ENCODE peak calls at places on chromosomes 2 and 18, in four cellular contexts. Q is GM23248, N is transverse colon, F is tibial artery. L is an unnamed sample. For H3K4me1, the result is how much of the 10 kb centered on the place peaks cover.

GRCh38 chr18:34342960-34343359 is 118.2 kb upstream of the NOL4 start:
- DNase-seq in Q (peak), N (no peak), F (no peak), L (no peak)

GRCh38 chr2:239279508-239280295 is 121.1 kb downstream of the HDAC4 start:
- DNase-seq in Q (peak), F (peak), N (peak), L (peak)

GRCh38 chr2:217650716-217651360 is 352.0 kb downstream of the TNS1 start:
- DNase-seq in N (no peak), F (no peak), Q (peak), L (peak)

GRCh38 chr2:164314148-164314547 is 307.1 kb downstream of the GRB14 start:
- DNase-seq in F (no peak), Q (peak), N (no peak), L (no peak)

GRCh38 chr2:148726228-148726627 is 81.7 kb downstream of the EPC2 start:
- DNase-seq in Q (no peak), N (no peak), F (no peak), L (no peak)

GRCh38 chr18:7896164-7896563 is 329.0 kb downstream of the PTPRM start:
- DNase-seq in N (no peak), Q (no peak), F (no peak), L (no peak)

GRCh38 chr18:34834897-34835296 is 124.8 kb downstream of the DTNA start:
- DNase-seq in N (no peak), Q (peak), F (no peak), L (no peak)

GRCh38 chr2:20990446-20990988 is 53.4 kb downstream of the APOB start:
- DNase-seq in Q (no peak), N (no peak), F (no peak), L (no peak)

GRCh38 chr2:120251863-120252206 is 817 bp upstream of the RALB start:
- DNase-seq in F (no peak), Q (no peak), N (no peak), L (no peak)

GRCh38 chr2:191851159-191851558 is 4.3 kb upstream of the CAVIN2 start:
- DNase-seq in N (no peak), F (no peak), Q (no peak), L (no peak)

GRCh38 chr18:54561864-54562263 is 29.2 kb upstream of the DYNAP start:
- DNase-seq in F (no peak), N (no peak), Q (no peak), L (no peak)

GRCh38 chr18:64219511-64219910 is 70.6 kb upstream of the LINC00305 start:
- DNase-seq in Q (no peak), N (no peak), F (no peak), L (no peak)

GRCh38 chr2:120736202-120736954 is 710 bp downstream of the GLI2 start:
- DNase-seq in N (no peak), F (no peak), Q (peak), L (no peak)

GRCh38 chr2:38592951-38593350 is 9.8 kb downstream of the HNRNPLL start:
- DNase-seq in Q (peak), F (no peak), N (no peak), L (no peak)

GRCh38 chr2:39805936-39806608 is 27.0 kb upstream of the THUMPD2 start:
- DNase-seq in N (no peak), F (no peak), Q (peak), L (no peak)

GRCh38 chr18:3472681-3473544 is 22.9 kb downstream of the TGIF1 start:
- DNase-seq in F (no peak), Q (no peak), N (no peak), L (no peak)

GRCh38 chr2:131125195-131125757 is 20.1 kb downstream of the PLEKHB2 start:
- DNase-seq in F (no peak), Q (no peak), N (no peak), L (no peak)

GRCh38 chr18:64410685-64411084 is 261.8 kb upstream of the LINC00305 start:
- DNase-seq in N (no peak), Q (no peak), F (no peak), L (no peak)

GRCh38 chr18:79644006-79644665 is 35.5 kb upstream of the CTDP1 start:
- DNase-seq in Q (peak), N (peak), F (peak), L (peak)

GRCh38 chr18:8980496-8981402 is 121.8 kb upstream of the NDUFV2 start:
- DNase-seq in N (no peak), F (no peak), Q (no peak), L (no peak)

GRCh38 chr2:171957061-171957460 is 34.8 kb downstream of the HAT1 start:
- DNase-seq in F (no peak), Q (peak), N (no peak), L (no peak)

GRCh38 chr2:227853765-227854271 is 17.6 kb upstream of the DAW1 start:
- DNase-seq in F (no peak), N (no peak), Q (peak), L (no peak)

GRCh38 chr18:63180333-63180732 is 139.2 kb downstream of the BCL2 start:
- DNase-seq in N (no peak), Q (no peak), F (no peak), L (no peak)

GRCh38 chr2:151159109-151159690 is 102.5 kb downstream of the RBM43 start:
- DNase-seq in F (no peak), N (no peak), Q (no peak), L (no peak)

GRCh38 chr18:76962851-76963250 is 140.5 kb downstream of the ZNF236 start:
- DNase-seq in F (no peak), Q (no peak), N (no peak), L (no peak)

GRCh38 chr2:239190921-239191885 is 209.6 kb downstream of the HDAC4 start:
- DNase-seq in F (peak), Q (no peak), N (no peak), L (no peak)

GRCh38 chr2:32930436-32930835 is 16.3 kb upstream of the LTBP1 start:
- DNase-seq in Q (no peak), N (no peak), F (no peak), L (no peak)

GRCh38 chr2:6394266-6394665 is 471.4 kb downstream of the CMPK2 start:
- DNase-seq in Q (no peak), F (no peak), N (no peak), L (no peak)

GRCh38 chr2:142112648-142113278 is 18.1 kb downstream of the LRP1B start:
- DNase-seq in F (no peak), N (no peak), Q (peak), L (no peak)

GRCh38 chr18:51196116-51196810 is 1.2 kb downstream of the MEX3C start:
- DNase-seq in Q (peak), N (peak), F (peak), L (peak)

GRCh38 chr2:29254-29653 is 17.1 kb downstream of the FAM110C start:
- DNase-seq in Q (no peak), N (no peak), F (no peak), L (no peak)
- H3K4me1 ChIP-seq in Q (under half), N (under half), F (under half), L (under half)

GRCh38 chr18:24989760-24990547 is 362.0 kb downstream of the ZNF521 start:
- DNase-seq in F (no peak), Q (no peak), N (no peak), L (no peak)

GRCh38 chr18:24990548-24991219 is 361.3 kb downstream of the ZNF521 start:
- DNase-seq in F (no peak), Q (no peak), N (no peak), L (no peak)

GRCh38 chr18:24987271-24987932 is 364.6 kb downstream of the ZNF521 start:
- DNase-seq in N (no peak), Q (peak), F (peak), L (no peak)

GRCh38 chr18:24986611-24987270 is 365.2 kb downstream of the ZNF521 start:
- DNase-seq in N (no peak), Q (peak), F (no peak), L (no peak)

GRCh38 chr18:24987933-24988840 is 363.8 kb downstream of the ZNF521 start:
- DNase-seq in Q (peak), N (no peak), F (peak), L (peak)
- H3K4me1 ChIP-seq in Q (under half), N (under half), F (under half), L (under half)

GRCh38 chr2:101718993-101719571 is 21.6 kb downstream of the MAP4K4 start:
- DNase-seq in Q (peak), F (no peak), N (no peak), L (no peak)

GRCh38 chr2:101714098-101714497 is 16.6 kb downstream of the MAP4K4 start:
- DNase-seq in F (no peak), Q (no peak), N (no peak), L (no peak)

GRCh38 chr2:101720732-101721131 is 23.2 kb downstream of the MAP4K4 start:
- DNase-seq in F (no peak), Q (peak), N (no peak), L (no peak)

GRCh38 chr2:101718479-101718878 is 21.0 kb downstream of the MAP4K4 start:
- DNase-seq in Q (no peak), F (no peak), N (no peak), L (no peak)

GRCh38 chr2:101717041-101717817 is 19.7 kb downstream of the MAP4K4 start:
- DNase-seq in Q (no peak), F (no peak), N (peak), L (no peak)
- H3K4me1 ChIP-seq in Q (under half), F (under half), N (under half), L (under half)

GRCh38 chr2:10285578-10286198 is 17.0 kb upstream of the HPCAL1 start:
- DNase-seq in N (peak), Q (peak), F (peak), L (peak)
- H3K4me1 ChIP-seq in N (under half), Q (under half), F (under half), L (under half)

GRCh38 chr2:159131882-159132281 is 154.6 kb downstream of the WDSUB1 start:
- DNase-seq in F (no peak), Q (peak), N (no peak), L (no peak)

GRCh38 chr2:159131267-159131790 is 155.2 kb downstream of the WDSUB1 start:
- DNase-seq in F (no peak), Q (no peak), N (no peak), L (no peak)

GRCh38 chr2:159134979-159135378 is 151.5 kb downstream of the WDSUB1 start:
- DNase-seq in Q (no peak), F (no peak), N (no peak), L (no peak)

GRCh38 chr2:159136405-159136804 is 150.1 kb downstream of the WDSUB1 start:
- DNase-seq in F (no peak), N (no peak), Q (no peak), L (no peak)

GRCh38 chr2:159133795-159134194 is 152.7 kb downstream of the WDSUB1 start:
- DNase-seq in F (no peak), N (no peak), Q (peak), L (no peak)
- H3K4me1 ChIP-seq in F (under half), N (under half), Q (half or more), L (half or more)

GRCh38 chr2:128377071-128377910 is 58.6 kb upstream of the HS6ST1 start:
- DNase-seq in N (peak), Q (no peak), F (peak), L (peak)

GRCh38 chr2:128375454-128375853 is 56.8 kb upstream of the HS6ST1 start:
- DNase-seq in F (peak), N (no peak), Q (no peak), L (no peak)

GRCh38 chr2:128374711-128375413 is 56.2 kb upstream of the HS6ST1 start:
- DNase-seq in Q (no peak), F (peak), N (no peak), L (no peak)

GRCh38 chr2:128378231-128379020 is 59.8 kb upstream of the HS6ST1 start:
- DNase-seq in Q (no peak), N (peak), F (peak), L (no peak)

DNA sequence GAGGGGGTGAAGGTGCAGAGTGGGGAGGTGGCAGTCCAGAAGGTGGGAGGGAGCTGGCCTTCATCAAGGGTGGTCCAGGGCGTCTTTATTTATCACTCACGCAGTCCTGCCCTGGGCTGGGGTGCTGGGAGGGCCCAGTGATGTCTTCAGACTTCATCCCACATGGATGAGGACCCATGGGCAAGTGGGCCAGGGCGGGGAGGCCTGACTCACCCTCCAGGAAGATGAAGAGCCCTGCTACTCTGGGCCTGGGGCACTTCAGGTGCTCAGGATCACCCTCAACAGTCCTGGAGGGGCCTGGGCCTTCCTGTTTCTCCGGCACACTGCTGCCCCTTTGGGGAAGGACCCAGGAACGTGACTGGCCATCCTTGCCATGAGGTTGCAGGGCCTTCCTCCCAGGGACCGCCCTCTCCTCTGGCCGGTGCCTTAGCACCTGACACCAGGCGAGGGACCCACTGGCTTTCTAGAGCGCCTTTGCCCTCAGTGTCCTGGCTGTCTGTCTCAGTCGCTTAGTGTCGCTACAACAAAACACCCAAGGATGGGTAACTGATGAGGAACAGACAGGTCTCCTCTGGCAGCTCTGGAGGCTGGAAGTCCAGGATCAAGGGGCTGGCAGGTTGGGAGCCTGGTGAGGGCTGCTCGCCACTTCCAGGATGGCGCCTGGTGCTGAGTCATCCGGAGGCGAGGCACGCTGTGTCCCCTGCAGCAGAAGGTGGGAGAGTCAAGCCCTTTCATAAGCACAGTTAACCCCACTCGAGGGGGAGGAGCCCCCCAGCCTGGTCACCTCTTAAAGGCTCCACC is 57.8 kb upstream of the HS6ST1 start:
- DNase-seq in Q (no peak), N (no peak), F (peak), L (no peak)
- H3K4me1 ChIP-seq in Q (under half), N (under half), F (half or more), L (under half)

GRCh38 chr2:134335601-134336000 is 81.7 kb downstream of the MGAT5 start:
- DNase-seq in N (no peak), F (no peak), Q (no peak), L (no peak)

GRCh38 chr2:134336352-134336751 is 82.5 kb downstream of the MGAT5 start:
- DNase-seq in F (no peak), Q (no peak), N (no peak), L (no peak)

GRCh38 chr2:134338180-134338579 is 84.3 kb downstream of the MGAT5 start:
- DNase-seq in F (peak), Q (no peak), N (no peak), L (peak)

GRCh38 chr2:134336936-134337335 is 83.1 kb downstream of the MGAT5 start:
- DNase-seq in N (no peak), F (no peak), Q (no peak), L (no peak)

GRCh38 chr2:134337617-134338016 is 83.7 kb downstream of the MGAT5 start:
- DNase-seq in F (no peak), N (no peak), Q (no peak), L (no peak)
- H3K4me1 ChIP-seq in F (under half), N (under half), Q (under half), L (under half)

GRCh38 chr2:109473616-109474318 is 140.0 kb downstream of the SEPTIN10 start:
- DNase-seq in F (no peak), N (peak), Q (no peak), L (no peak)

GRCh38 chr2:109470121-109470921 is 143.4 kb downstream of the SEPTIN10 start:
- DNase-seq in F (no peak), Q (peak), N (peak), L (no peak)

GRCh38 chr2:109472331-109473005 is 141.3 kb downstream of the SEPTIN10 start:
- DNase-seq in Q (no peak), F (no peak), N (no peak), L (no peak)

GRCh38 chr2:109473006-109473380 is 140.8 kb downstream of the SEPTIN10 start:
- DNase-seq in N (no peak), Q (no peak), F (no peak), L (no peak)

DNA sequence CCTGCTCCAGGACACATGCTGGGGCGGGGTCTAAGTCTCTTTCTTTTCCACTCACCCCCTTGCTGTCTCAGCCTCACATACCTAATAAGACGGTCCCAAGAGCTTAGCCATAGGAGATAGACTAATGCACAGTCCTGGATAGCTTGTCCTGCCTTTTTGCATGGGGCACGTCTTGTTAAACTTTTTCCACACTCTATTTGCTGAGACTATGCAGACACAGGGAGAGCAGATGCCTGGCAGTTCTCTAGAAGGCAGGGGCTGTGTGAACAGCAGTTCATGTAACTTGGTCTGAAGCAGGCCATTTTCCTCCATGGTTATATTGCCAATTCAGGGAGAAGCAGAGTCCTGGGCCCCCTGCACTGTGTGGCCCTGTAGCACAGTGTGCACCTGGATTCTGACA is 142.1 kb downstream of the SEPTIN10 start:
- DNase-seq in Q (no peak), N (no peak), F (no peak), L (no peak)
- H3K4me1 ChIP-seq in Q (under half), N (under half), F (half or more), L (under half)